ENCODE peak calls at places on chromosomes 16 and 17, in eight cellular contexts. F is GM23248, I is SK-N-SH, H is GM23338, G is neural progenitor cell, Z is MM.1S, U is hepatocyte, N is PC-3. S is an unnamed sample.

GRCh38 chr17:48160177-48160967 is 52.8 kb downstream of the SNX11 start:
- DNase-seq in F (no peak), G (no peak), U (peak), N (no peak), Z (no peak), H (peak), I (no peak), S (no peak)

GRCh38 chr17:20098314-20098713 is 89.2 kb downstream of the SPECC1 start:
- DNase-seq in I (no peak), G (no peak), H (no peak), N (no peak), Z (no peak), U (no peak), F (no peak), S (no peak)

GRCh38 chr17:77425791-77426641 is 285.2 kb downstream of the SEC14L1 start:
- DNase-seq in H (no peak), N (peak), Z (no peak), U (peak), G (peak), F (peak), I (peak), S (no peak)

GRCh38 chr16:48901712-48902374 is 291.9 kb upstream of the N4BP1 start:
- DNase-seq in Z (no peak), I (peak), H (peak), U (peak), N (peak), F (no peak), G (peak), S (peak)

GRCh38 chr17:7328840-7329359 is at the start of gene NEURL4:
- DNase-seq in U (no peak), F (peak), Z (peak), G (no peak), H (peak), I (no peak), N (peak), S (peak)

GRCh38 chr16:24858219-24859041 is 12.7 kb downstream of the SLC5A11 start:
- DNase-seq in I (no peak), F (peak), Z (peak), G (peak), N (peak), U (peak), H (peak), S (peak)

GRCh38 chr17:47652570-47652969 is 2.9 kb downstream of the KPNB1 start:
- DNase-seq in H (no peak), G (peak), U (no peak), F (peak), N (no peak), I (no peak), Z (no peak), S (no peak)

GRCh38 chr16:75589301-75589700 is 23.1 kb downstream of the GABARAPL2 start:
- DNase-seq in I (no peak), H (no peak), F (peak), U (no peak), G (peak), N (no peak), Z (no peak), S (no peak)

GRCh38 chr17:31469959-31470358 is 78.5 kb downstream of the RAB11FIP4 start:
- DNase-seq in N (no peak), H (peak), I (no peak), G (peak), F (no peak), U (no peak), Z (no peak), S (no peak)

GRCh38 chr16:77540656-77541055 is 105.8 kb upstream of the ADAMTS18 start:
- DNase-seq in N (no peak), G (no peak), H (no peak), U (no peak), F (peak), Z (peak), I (no peak), S (no peak)

GRCh38 chr16:14063618-14064581 is 7.2 kb upstream of the MRTFB start:
- DNase-seq in I (no peak), U (no peak), F (no peak), N (no peak), G (no peak), Z (no peak), H (no peak), S (no peak)

GRCh38 chr16:23026777-23027362 is 122.4 kb downstream of the USP31 start:
- DNase-seq in N (peak), Z (no peak), G (peak), F (peak), H (peak), I (no peak), U (peak), S (peak)

GRCh38 chr17:81064746-81065475 is 30.0 kb downstream of the BAIAP2 start:
- DNase-seq in U (peak), N (no peak), Z (no peak), I (no peak), H (no peak), G (peak), F (peak), S (no peak)

GRCh38 chr16:9821331-9821730 is 360.9 kb downstream of the GRIN2A start:
- DNase-seq in H (no peak), G (no peak), I (no peak), U (no peak), F (no peak), N (no peak), Z (no peak), S (no peak)

GRCh38 chr16:718389-718788 is 2.6 kb upstream of the ANTKMT start:
- DNase-seq in Z (no peak), N (no peak), H (no peak), I (no peak), U (no peak), F (no peak), G (no peak), S (no peak)

GRCh38 chr17:32161506-32162365 is 19.4 kb downstream of the RHOT1 start:
- DNase-seq in H (no peak), N (peak), F (peak), Z (no peak), G (no peak), I (no peak), U (no peak), S (no peak)

GRCh38 chr16:86697715-86698114 is 119.4 kb downstream of the FOXL1 start:
- DNase-seq in U (peak), N (no peak), Z (no peak), I (no peak), H (no peak), F (peak), G (no peak), S (no peak)

GRCh38 chr16:51433597-51433996 is 282.5 kb upstream of the SALL1 start:
- DNase-seq in F (no peak), I (no peak), U (no peak), G (no peak), H (no peak), Z (no peak), N (no peak), S (no peak)

GRCh38 chr16:1548234-1548633 is 14.8 kb downstream of the TMEM204 start:
- DNase-seq in U (no peak), N (peak), H (no peak), I (no peak), Z (no peak), F (no peak), G (no peak), S (no peak)

GRCh38 chr16:85755929-85756768 is 5.3 kb upstream of the C16orf74 start:
- DNase-seq in I (no peak), F (peak), H (no peak), U (no peak), N (no peak), G (no peak), Z (no peak), S (peak)

GRCh38 chr17:205176-205538 is 23.7 kb upstream of the DOC2B start:
- DNase-seq in H (no peak), U (no peak), N (no peak), Z (no peak), F (no peak), G (no peak), I (no peak), S (no peak)

GRCh38 chr17:77645441-77646430 is 312.8 kb upstream of the TNRC6C start:
- DNase-seq in F (no peak), H (peak), U (no peak), N (peak), I (no peak), G (peak), Z (no peak), S (no peak)

GRCh38 chr16:19523184-19523558 is 571 bp upstream of the CCP110 start:
- DNase-seq in H (peak), F (no peak), U (no peak), I (no peak), G (no peak), N (no peak), Z (no peak), S (no peak)

GRCh38 chr17:61492759-61493526 is 40.7 kb downstream of the TBX4 start:
- DNase-seq in H (no peak), Z (no peak), G (no peak), N (no peak), U (no peak), I (no peak), F (peak), S (no peak)

GRCh38 chr17:62625870-62626200 is 1.6 kb upstream of the MRC2 start:
- DNase-seq in Z (no peak), U (peak), I (peak), G (peak), F (no peak), N (no peak), H (no peak), S (no peak)

GRCh38 chr17:81934850-81935708 is 2.0 kb downstream of the PYCR1 start:
- DNase-seq in I (no peak), U (no peak), H (no peak), N (no peak), F (no peak), Z (no peak), G (no peak), S (no peak)

GRCh38 chr17:36850794-36851193 is 86.5 kb upstream of the LHX1 start:
- DNase-seq in H (no peak), G (no peak), N (peak), F (peak), U (no peak), Z (no peak), I (no peak), S (no peak)

GRCh38 chr16:3952342-3953131 is 72.0 kb upstream of the CREBBP start:
- DNase-seq in F (peak), G (peak), N (no peak), Z (no peak), I (no peak), U (no peak), H (peak), S (peak)

GRCh38 chr16:3951861-3952332 is 71.4 kb upstream of the CREBBP start:
- DNase-seq in U (no peak), Z (no peak), F (peak), N (no peak), I (no peak), H (no peak), G (no peak), S (no peak)

GRCh38 chr16:3953728-3954410 is 73.4 kb upstream of the CREBBP start:
- DNase-seq in Z (no peak), U (no peak), I (no peak), H (no peak), N (no peak), G (peak), F (no peak), S (no peak)

GRCh38 chr16:3957344-3957980 is 76.9 kb upstream of the CREBBP start:
- DNase-seq in F (no peak), N (no peak), H (peak), Z (no peak), G (no peak), I (no peak), U (no peak), S (no peak)

GRCh38 chr16:3954411-3954921 is 74.0 kb upstream of the CREBBP start:
- DNase-seq in U (peak), G (no peak), Z (no peak), N (no peak), I (no peak), F (no peak), H (no peak), S (no peak)
- TF ChIP-seq EZH2phosphoT487 in U (no peak), G (no peak), Z (no peak), N (no peak), I (no peak), F (no peak), H (no peak), S (no peak)

GRCh38 chr17:69367298-69367697 is 40.4 kb upstream of the ABCA5 start:
- DNase-seq in H (no peak), I (no peak), N (no peak), F (no peak), G (no peak), Z (peak), U (no peak), S (no peak)
- TF ChIP-seq EZH2phosphoT487 in H (no peak), I (no peak), N (no peak), F (no peak), G (no peak), Z (no peak), U (no peak), S (no peak)

GRCh38 chr17:56752263-56752662 is 81.5 kb downstream of the C17orf67 start:
- DNase-seq in Z (no peak), U (no peak), N (no peak), G (no peak), F (peak), H (no peak), I (no peak), S (no peak)

GRCh38 chr17:56756536-56756935 is 77.2 kb downstream of the C17orf67 start:
- DNase-seq in H (no peak), Z (no peak), U (peak), G (no peak), I (no peak), F (peak), N (peak), S (no peak)

GRCh38 chr17:56755310-56755709 is 78.4 kb downstream of the C17orf67 start:
- DNase-seq in N (no peak), U (no peak), G (no peak), F (no peak), Z (no peak), I (no peak), H (no peak), S (no peak)

GRCh38 chr17:56751145-56751743 is 82.5 kb downstream of the C17orf67 start:
- DNase-seq in H (peak), U (no peak), Z (no peak), N (peak), G (no peak), F (no peak), I (no peak), S (no peak)

DNA sequence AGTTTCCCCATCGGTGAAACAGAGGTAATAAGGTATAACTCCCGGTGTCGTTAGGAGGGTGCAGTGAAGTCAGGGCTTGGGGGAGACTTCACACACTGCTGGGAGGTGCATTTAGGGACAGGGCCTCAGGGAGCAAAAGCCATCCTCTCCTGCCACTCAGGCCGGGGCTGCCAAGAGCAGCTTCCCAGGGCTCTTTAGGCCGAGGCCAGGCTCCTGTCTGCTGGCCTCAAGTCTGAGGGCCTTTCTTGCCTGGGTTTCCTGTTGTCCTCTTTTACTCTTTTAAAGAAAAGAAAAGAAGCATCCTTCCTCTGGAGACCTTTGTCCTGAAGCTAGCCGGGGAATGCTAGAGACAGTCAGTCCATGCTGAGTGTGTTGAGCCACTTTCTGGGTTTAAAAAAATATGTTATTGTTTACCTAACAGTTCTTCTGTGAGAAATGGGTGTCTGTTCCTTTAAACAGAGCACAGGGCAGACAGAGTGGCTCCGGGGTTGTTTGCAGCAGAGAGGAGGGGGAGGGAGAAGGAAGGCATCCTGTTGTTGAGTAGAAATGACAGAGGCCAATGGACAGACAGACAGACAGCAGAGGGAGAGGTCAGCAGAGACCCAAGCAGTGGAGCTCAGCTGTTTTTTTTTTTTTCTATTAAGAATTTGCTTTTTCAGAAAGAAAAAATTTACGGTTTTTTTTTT is 79.1 kb downstream of the C17orf67 start:
- DNase-seq in U (peak), Z (peak), N (peak), F (peak), G (peak), H (peak), I (peak), S (no peak)
- TF ChIP-seq EZH2phosphoT487 in U (no peak), Z (no peak), N (no peak), F (no peak), G (no peak), H (no peak), I (no peak), S (no peak)

DNA sequence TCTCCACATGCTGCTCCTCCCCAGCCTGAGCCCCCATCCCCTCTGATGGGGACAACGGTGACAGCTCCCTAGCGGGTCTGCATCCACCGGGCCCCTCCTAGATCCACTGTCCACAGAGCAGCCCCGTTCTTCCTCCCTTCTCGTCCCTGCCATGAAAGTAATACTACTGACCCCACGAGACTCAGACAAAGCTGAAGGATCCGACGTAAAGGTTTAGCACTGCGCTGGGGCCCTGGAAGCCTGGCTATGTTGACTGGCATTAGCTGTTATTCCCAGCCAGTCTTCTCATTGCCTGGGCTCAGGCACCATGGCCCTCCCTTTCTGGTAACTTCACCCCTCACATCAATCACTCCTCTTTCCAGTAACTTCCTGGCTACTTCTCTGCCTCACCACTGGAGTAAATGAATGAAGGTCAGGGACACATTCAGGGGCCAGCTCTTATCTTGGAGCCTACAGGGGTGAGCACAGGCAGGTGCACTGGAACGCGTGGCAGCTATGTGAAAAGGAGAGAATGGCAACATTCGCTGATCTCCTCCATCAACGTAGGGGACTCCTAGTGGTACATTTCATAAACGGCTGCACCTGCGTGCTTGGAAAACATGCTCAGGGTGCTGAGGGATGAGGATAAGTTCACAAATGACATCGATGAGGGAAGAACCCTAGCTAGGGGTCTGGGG is 30.5 kb downstream of the VAC14 start:
- DNase-seq in I (no peak), F (peak), H (no peak), G (no peak), U (no peak), N (peak), Z (no peak), S (no peak)
- TF ChIP-seq EZH2phosphoT487 in I (no peak), F (no peak), H (no peak), G (no peak), U (no peak), N (no peak), Z (no peak), S (no peak)

GRCh38 chr16:2775765-2776499 is 1.1 kb downstream of the ELOB start:
- DNase-seq in F (peak), G (no peak), U (no peak), H (no peak), N (no peak), Z (no peak), I (no peak), S (no peak)

GRCh38 chr16:2775317-2775716 is 1.8 kb downstream of the ELOB start:
- DNase-seq in Z (no peak), H (no peak), U (no peak), N (no peak), F (no peak), G (no peak), I (no peak), S (no peak)

GRCh38 chr16:2778692-2778958 is 1.5 kb upstream of the ELOB start:
- DNase-seq in U (no peak), F (no peak), N (no peak), H (no peak), I (no peak), Z (no peak), G (no peak), S (no peak)

GRCh38 chr16:2777231-2777902 is at the start of gene ELOB:
- DNase-seq in G (peak), F (peak), I (peak), N (peak), H (peak), Z (peak), U (peak), S (peak)

GRCh38 chr16:2776500-2777139 is 460 bp downstream of the ELOB start:
- DNase-seq in U (peak), I (no peak), H (peak), F (peak), G (peak), N (peak), Z (peak), S (peak)
- TF ChIP-seq EZH2phosphoT487 in U (no peak), I (no peak), H (no peak), F (no peak), G (no peak), N (no peak), Z (no peak), S (no peak)

GRCh38 chr17:14107889-14108288 is 38.6 kb downstream of the COX10 start:
- DNase-seq in H (no peak), U (no peak), G (no peak), N (no peak), I (no peak), Z (no peak), F (peak), S (no peak)
- TF ChIP-seq EZH2phosphoT487 in H (no peak), U (no peak), G (no peak), N (no peak), I (no peak), Z (no peak), F (no peak), S (no peak)

GRCh38 chr17:1487939-1488825 is 4.3 kb downstream of the MYO1C start:
- DNase-seq in N (peak), G (peak), F (peak), I (peak), H (peak), U (peak), Z (peak), S (peak)
- TF ChIP-seq EZH2phosphoT487 in N (no peak), G (no peak), F (no peak), I (no peak), H (no peak), U (no peak), Z (no peak), S (no peak)

DNA sequence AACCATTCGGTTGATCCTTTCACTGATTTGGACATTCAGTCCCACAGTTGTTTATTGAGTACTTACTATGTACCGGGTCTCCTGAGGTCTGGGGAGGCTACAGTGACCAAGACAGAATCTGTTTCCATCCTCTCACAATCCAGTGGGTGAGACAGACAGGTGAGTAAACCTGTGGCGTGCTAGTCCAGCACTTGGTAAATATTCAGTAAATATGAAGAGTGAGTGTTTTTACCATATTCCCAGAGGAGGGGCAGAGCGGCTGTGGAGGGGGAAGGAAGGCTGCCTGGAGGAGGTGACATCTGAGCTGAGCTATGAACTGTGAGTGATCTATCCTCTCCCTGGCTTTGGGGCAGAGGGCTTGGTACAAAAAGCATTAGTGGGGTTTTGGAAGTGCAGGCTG is 31.4 kb downstream of the CCR7 start:
- DNase-seq in N (peak), U (no peak), F (no peak), Z (no peak), G (no peak), I (no peak), H (no peak), S (no peak)
- TF ChIP-seq EZH2phosphoT487 in N (no peak), U (no peak), F (no peak), Z (no peak), G (no peak), I (no peak), H (no peak), S (no peak)

GRCh38 chr17:67718325-67718941 is 697 bp downstream of the NOL11 start:
- DNase-seq in N (peak), H (peak), U (peak), Z (peak), F (peak), G (no peak), I (peak), S (peak)
- TF ChIP-seq EZH2phosphoT487 in N (no peak), H (no peak), U (no peak), Z (no peak), F (no peak), G (no peak), I (no peak), S (no peak)

S was measured in OCI-LY7.